ENCODE peak calls at places on chromosomes 4 and X, in five cellular contexts. Q, H, K, I and O are unnamed samples.

GRCh38 chrX:45803383-45803921 is 602.8 kb upstream of the DIPK2B start:
- DNase-seq in K (peak), H (peak), I (peak), Q (no peak), O (peak)

GRCh38 chr4:20289782-20290181 is 38.1 kb downstream of the SLIT2 start:
- DNase-seq in K (no peak), H (no peak), I (no peak), Q (no peak), O (no peak)

GRCh38 chrX:57951666-57952319 is 41.5 kb upstream of the ZXDA start:
- DNase-seq in Q (no peak), K (no peak), I (no peak), H (no peak), O (no peak)

GRCh38 chr4:2256156-2256731 is 5.7 kb downstream of the MXD4 start:
- DNase-seq in Q (peak), K (no peak), H (no peak), I (no peak), O (no peak)

GRCh38 chrX:37745354-37745753 is 34.5 kb upstream of the CYBB start:
- DNase-seq in K (peak), I (peak), Q (peak), H (peak), O (peak)

GRCh38 chrX:113157496-113157895 is 316.9 kb upstream of the AMOT start:
- DNase-seq in H (no peak), I (no peak), Q (no peak), K (no peak), O (no peak)

GRCh38 chr4:1654216-1654945 is 29.7 kb downstream of the FAM53A start:
- DNase-seq in Q (no peak), K (no peak), H (peak), I (no peak), O (no peak)

GRCh38 chr4:16192631-16193483 is 33.4 kb downstream of the TAPT1 start:
- DNase-seq in H (no peak), I (no peak), Q (no peak), K (no peak), O (no peak)

GRCh38 chr4:105509714-105510113 is 35.9 kb upstream of the PPA2 start:
- DNase-seq in Q (no peak), H (no peak), K (no peak), I (no peak), O (no peak)

GRCh38 chr4:105373324-105373723 is 100.5 kb downstream of the PPA2 start:
- DNase-seq in Q (no peak), K (no peak), I (no peak), H (no peak), O (no peak)

GRCh38 chr4:173231916-173232315 is 63.3 kb downstream of the GALNT7 start:
- DNase-seq in Q (no peak), K (no peak), I (peak), H (peak), O (no peak)

GRCh38 chr4:113574636-113575103 is 186.9 kb downstream of the CAMK2D start:
- DNase-seq in Q (no peak), H (peak), K (no peak), I (no peak), O (peak)

GRCh38 chrX:73214366-73215094 is at the start of gene NAP1L2:
- DNase-seq in Q (no peak), K (peak), I (peak), H (peak), O (peak)

GRCh38 chr4:146029147-146029546 is 90.5 kb upstream of the ZNF827 start:
- DNase-seq in K (no peak), Q (no peak), H (no peak), I (peak), O (no peak)

GRCh38 chr4:30537462-30537861 is 182.7 kb upstream of the PCDH7 start:
- DNase-seq in H (peak), I (peak), Q (no peak), K (peak), O (peak)

GRCh38 chr4:123423819-123424218 is 27.2 kb downstream of the SPRY1 start:
- DNase-seq in Q (no peak), H (no peak), I (no peak), K (no peak), O (no peak)

GRCh38 chr4:81541546-81541945 is 69.8 kb upstream of the RASGEF1B start:
- DNase-seq in H (no peak), K (no peak), Q (no peak), I (no peak), O (no peak)

GRCh38 chr4:41613362-41613761 is 75.4 kb downstream of the LIMCH1 start:
- DNase-seq in Q (no peak), I (no peak), K (no peak), H (no peak), O (peak)

GRCh38 chrX:64184396-64184795 is 21.1 kb downstream of the AMER1 start:
- DNase-seq in H (no peak), I (no peak), Q (no peak), K (no peak), O (no peak)

GRCh38 chr4:152307669-152308068 is 228.2 kb downstream of the FBXW7 start:
- DNase-seq in Q (no peak), I (peak), H (no peak), K (no peak), O (no peak)

GRCh38 chr4:32025840-32026459 is 1305.8 kb downstream of the PCDH7 start:
- DNase-seq in H (peak), Q (no peak), I (peak), K (no peak), O (peak)

GRCh38 chr4:105707783-105708182 is 706 bp downstream of the INTS12 start:
- DNase-seq in Q (no peak), H (peak), I (no peak), K (no peak), O (no peak)

GRCh38 chr4:94507708-94508107 is 56.0 kb downstream of the PDLIM5 start:
- DNase-seq in H (peak), K (peak), Q (no peak), I (peak), O (peak)

GRCh38 chr4:71540749-71541269 is 202.0 kb downstream of the SLC4A4 start:
- DNase-seq in Q (no peak), H (peak), K (no peak), I (peak), O (no peak)

GRCh38 chr4:36771411-36772153 is 473.0 kb upstream of the NWD2 start:
- DNase-seq in K (no peak), H (no peak), I (no peak), Q (no peak), O (no peak)

GRCh38 chrX:112048707-112049106 is 33.9 kb downstream of the TRPC5 start:
- DNase-seq in H (no peak), Q (no peak), I (no peak), K (no peak), O (no peak)

GRCh38 chrX:134600714-134601113 is 57.6 kb downstream of the PLAC1 start:
- DNase-seq in K (peak), I (peak), H (peak), Q (no peak), O (peak)

GRCh38 chr4:78644744-78645330 is 93.3 kb downstream of the ANXA3 start:
- DNase-seq in H (peak), Q (peak), K (peak), I (peak), O (peak)

GRCh38 chrX:1384738-1385250 is 7.1 kb downstream of the SLC25A6 start:
- DNase-seq in Q (no peak), K (no peak), H (no peak), I (no peak), O (no peak)

DNA sequence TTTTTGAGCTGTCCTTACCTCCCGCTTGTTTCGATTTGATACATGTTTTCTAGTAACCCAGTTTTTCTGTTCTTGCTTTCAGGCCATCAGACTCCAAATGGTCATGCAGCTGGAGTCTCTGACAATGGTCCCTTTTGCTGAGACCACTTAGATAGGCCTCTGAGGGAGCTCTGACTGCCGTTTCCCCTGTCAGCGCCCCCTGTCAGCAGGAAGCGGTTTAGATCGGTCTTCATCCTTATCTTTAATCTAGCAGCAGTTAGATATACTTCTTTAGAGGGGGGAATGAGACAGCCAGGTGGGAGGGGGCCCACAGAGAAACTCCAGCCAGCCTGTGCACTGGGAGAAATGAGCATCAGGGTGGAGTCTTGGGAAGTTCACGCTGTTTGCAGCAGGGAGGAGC is 457.9 kb downstream of the GPAT3 start:
- DNase-seq in I (no peak), Q (no peak), H (no peak), K (no peak), O (no peak)
- TF ChIP-seq CTCF in I (peak), Q (no peak), H (no peak), K (no peak), O (peak)

GRCh38 chr4:179163147-179163546 is 1720.9 kb upstream of the AGA start:
- DNase-seq in Q (no peak), I (no peak), K (no peak), H (no peak), O (no peak)

GRCh38 chr4:179165339-179165738 is 1723.1 kb upstream of the AGA start:
- DNase-seq in K (no peak), H (no peak), Q (no peak), I (no peak), O (no peak)

GRCh38 chr4:179164642-179165338 is 1722.6 kb upstream of the AGA start:
- DNase-seq in K (no peak), I (peak), Q (no peak), H (no peak), O (no peak)

GRCh38 chr4:179165862-179166261 is 1723.6 kb upstream of the AGA start:
- DNase-seq in K (no peak), H (no peak), Q (no peak), I (no peak), O (no peak)
- H3K4me3 ChIP-seq in K (no peak), H (no peak), Q (no peak), I (no peak), O (no peak)

DNA sequence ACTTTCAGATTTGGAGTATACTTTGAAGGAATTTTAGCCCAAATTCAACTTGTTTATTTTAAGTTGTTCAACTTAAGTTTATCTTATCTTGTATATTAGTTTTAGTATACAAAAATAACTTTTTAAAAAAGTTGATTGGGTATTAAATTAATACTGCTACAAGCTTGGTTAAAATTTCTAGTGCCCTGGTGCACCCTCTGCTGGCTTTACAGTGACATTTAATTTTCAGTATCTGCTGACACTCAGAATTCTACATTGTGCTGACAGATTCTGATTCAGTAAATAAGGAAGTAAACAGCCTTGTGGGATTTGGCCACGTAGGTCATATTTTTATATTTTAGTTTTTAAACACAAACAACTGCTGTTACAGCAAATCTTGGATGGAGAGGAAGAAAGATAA is 2.9 kb downstream of the EDA start:
- DNase-seq in Q (no peak), I (peak), H (peak), K (no peak), O (no peak)
- TF ChIP-seq CTCF in Q (no peak), I (peak), H (peak), K (peak), O (peak)

DNA sequence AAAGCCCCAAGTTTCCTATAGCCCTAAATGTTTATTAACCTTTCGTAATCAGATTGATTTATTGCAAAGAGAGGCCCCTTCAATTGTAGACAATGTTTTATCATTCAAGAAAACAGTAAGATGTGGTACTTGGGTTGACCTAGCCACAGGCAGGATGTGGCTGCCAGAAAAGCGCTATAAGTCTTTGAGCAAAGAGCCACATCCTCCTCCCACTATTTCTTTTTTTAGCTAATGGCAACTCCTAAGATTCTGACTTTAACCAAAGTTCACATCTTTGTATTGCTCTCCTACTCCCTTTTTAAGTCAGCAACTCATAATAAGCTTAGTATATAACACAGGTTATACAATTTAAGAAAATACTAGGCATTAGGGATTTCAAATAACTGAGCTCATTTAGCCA is 70.7 kb upstream of the PPP3CA start:
- DNase-seq in I (no peak), H (peak), K (no peak), Q (no peak), O (no peak)
- H3K4me3 ChIP-seq in I (no peak), H (no peak), K (no peak), Q (no peak), O (no peak)

GRCh38 chr4:183261953-183262775 is 57.9 kb downstream of the CLDN22 start:
- DNase-seq in K (peak), H (peak), I (peak), Q (peak), O (peak)
- TF ChIP-seq CTCF in K (peak), H (peak), I (peak), Q (peak), O (peak)

DNA sequence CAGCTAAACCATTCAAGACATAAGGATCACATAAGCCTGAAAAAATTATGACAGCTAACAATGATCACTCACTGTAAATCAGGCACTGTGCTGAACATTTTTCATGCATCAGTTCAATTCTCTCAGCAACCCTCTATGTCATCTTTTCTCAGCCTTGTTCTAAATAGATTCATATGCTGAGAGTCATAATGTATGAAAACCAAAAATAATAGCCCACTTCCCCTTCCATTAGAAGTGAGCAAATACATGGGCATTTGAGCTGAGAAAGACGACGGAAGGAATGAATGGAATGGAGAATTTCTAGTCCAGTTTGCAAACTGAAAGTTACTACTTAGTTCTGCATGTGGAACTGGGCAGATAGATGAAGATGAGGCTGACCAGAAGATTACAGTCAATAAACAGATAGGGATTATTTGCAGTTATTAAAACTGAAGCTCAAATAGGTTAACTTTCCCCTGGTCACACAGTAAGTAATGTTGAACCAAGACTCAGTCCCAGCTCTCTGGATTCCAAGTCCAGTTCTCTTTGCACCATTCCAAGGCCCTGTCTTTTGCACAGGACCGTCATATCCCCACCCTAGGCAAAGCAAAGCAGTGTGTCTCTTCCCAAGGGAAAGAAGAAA is 1.6 kb upstream of the SH3RF1 start:
- DNase-seq in Q (no peak), H (peak), K (peak), I (peak), O (peak)
- H3K4me3 ChIP-seq in Q (no peak), H (no peak), K (peak), I (peak), O (peak)

DNA sequence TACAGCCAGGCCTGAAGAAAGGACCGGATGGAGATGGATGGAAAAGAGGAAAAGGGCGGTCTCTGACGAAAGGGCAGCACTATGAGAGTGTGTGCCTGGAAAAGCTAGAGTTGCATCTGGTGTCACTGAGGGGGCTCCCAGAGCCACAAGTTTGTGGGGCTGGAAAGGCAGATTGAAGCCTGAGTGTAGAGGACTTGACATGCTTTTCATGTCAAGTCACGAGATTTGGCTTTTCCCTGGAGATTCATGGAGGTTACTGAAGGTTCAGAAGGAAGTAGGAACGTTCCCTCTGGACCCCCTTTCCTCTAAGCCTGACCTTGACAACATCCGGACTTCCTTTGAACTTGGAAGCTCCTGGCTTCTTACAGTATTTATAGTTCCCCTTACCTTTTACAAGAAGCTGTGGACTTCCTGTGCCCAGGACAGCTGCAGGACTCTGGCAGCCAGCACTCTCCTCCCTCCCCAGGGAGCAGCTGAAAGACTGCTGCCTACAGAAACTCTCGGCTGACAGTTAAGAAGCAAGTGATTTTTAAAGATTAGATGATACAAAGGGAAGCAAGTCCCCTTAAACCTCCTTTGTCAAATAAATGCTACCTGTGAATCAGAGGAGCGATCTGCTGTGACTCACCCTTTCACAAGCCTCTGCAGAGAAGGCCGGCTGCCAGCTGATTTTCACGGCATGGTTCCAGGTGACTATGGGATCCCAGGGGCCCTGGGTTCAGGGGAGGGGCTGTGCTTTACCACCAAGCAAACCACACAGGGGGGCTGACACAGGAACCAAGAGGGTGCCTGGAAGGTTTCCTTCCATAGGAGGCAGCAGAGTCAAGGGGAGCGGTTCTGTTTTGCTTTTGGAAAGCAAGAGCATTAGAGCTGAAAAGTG is 72.9 kb upstream of the STIM2 start:
- DNase-seq in I (peak), K (peak), H (peak), Q (peak), O (peak)
- TF ChIP-seq CTCF in I (peak), K (no peak), H (peak), Q (no peak), O (peak)

GRCh38 chrX:46979340-46979739 is 67.1 kb downstream of the JADE3 start:
- DNase-seq in I (peak), H (peak), Q (no peak), K (no peak), O (peak)

GRCh38 chrX:46978341-46979291 is 66.4 kb downstream of the JADE3 start:
- DNase-seq in Q (peak), I (peak), H (peak), K (peak), O (peak)
- H3K4me3 ChIP-seq in Q (no peak), I (no peak), H (no peak), K (no peak), O (peak)

DNA sequence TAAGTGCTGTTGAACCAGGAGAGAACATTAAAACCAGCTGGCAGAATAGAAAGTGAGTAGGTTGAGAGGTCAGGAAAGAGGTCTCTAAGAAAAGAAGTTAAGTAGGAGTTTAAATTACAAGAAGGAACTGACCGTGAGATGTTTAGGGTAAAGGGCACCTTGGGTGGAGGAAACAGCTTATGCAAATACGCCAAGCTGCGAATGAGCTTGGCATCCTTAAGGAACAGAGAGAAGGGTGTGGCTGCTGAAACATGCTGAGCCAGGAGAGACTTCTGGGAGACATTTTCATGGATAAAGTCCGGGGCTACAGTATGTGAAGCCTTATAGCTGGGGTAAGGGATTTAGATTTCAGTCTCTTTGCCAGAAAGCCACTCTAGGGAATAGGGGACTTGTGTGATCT is 249.1 kb downstream of the KCNIP4 start:
- DNase-seq in Q (peak), H (no peak), I (no peak), K (no peak), O (no peak)
- TF ChIP-seq CTCF in Q (no peak), H (no peak), I (no peak), K (no peak), O (no peak)